ENCODE peak calls at places on chromosome 19, in six cellular contexts. N is HAP-1; A is heart right ventricle; L is tibial nerve; K is breast epithelium; S is CD4-positive, alpha-beta memory T cell. R is an unnamed sample.

GRCh38 chr19:46745030-46745429 is 827 bp upstream of the FKRP start:
- DNase-seq in L (no peak), S (no peak), N (no peak), A (no peak), K (no peak), R (no peak)

GRCh38 chr19:55248166-55248675 is 10.6 kb downstream of the PPP6R1 start:
- DNase-seq in L (no peak), A (no peak), S (no peak), N (no peak), K (no peak), R (no peak)

GRCh38 chr19:46453661-46454060 is 17.7 kb downstream of the PNMA8A start:
- DNase-seq in A (no peak), K (no peak), L (no peak), N (no peak), S (no peak), R (no peak)

GRCh38 chr19:29805026-29805925 is 6.5 kb upstream of the CCNE1 start:
- DNase-seq in N (no peak), A (no peak), K (no peak), L (no peak), S (no peak), R (peak; percentile 18)

GRCh38 chr19:48095637-48096175 is 14.9 kb downstream of the PLA2G4C start:
- DNase-seq in N (no peak), L (no peak), K (no peak), S (no peak), A (no peak), R (no peak)

GRCh38 chr19:13834308-13834790 is 39.1 kb downstream of the ZSWIM4 start:
- DNase-seq in L (no peak), A (no peak), K (no peak), S (no peak), N (no peak), R (no peak)

GRCh38 chr19:19171821-19172532 is 1.9 kb upstream of the MEF2B start:
- DNase-seq in S (no peak), L (no peak), N (no peak), K (no peak), A (no peak), R (no peak)

GRCh38 chr19:23804676-23805075 is 46.0 kb upstream of the ZNF681 start:
- DNase-seq in N (no peak), A (no peak), S (no peak), K (no peak), L (no peak), R (no peak)

GRCh38 chr19:58569191-58569942 is 3.8 kb downstream of the MZF1 start:
- DNase-seq in N (peak; percentile 7), S (no peak), K (peak; percentile 14), L (no peak), A (no peak), R (no peak)

GRCh38 chr19:55044286-55044685 is 6.2 kb upstream of the GP6 start:
- DNase-seq in L (no peak), N (no peak), K (no peak), A (no peak), S (no peak), R (no peak)

GRCh38 chr19:16394681-16395375 is 70.2 kb downstream of the KLF2 start:
- DNase-seq in S (no peak), N (no peak), L (no peak), K (no peak), A (no peak), R (no peak)

GRCh38 chr19:38182536-38183210 is 41.3 kb downstream of the DPF1 start:
- DNase-seq in K (no peak), L (no peak), N (no peak), S (no peak), A (no peak), R (no peak)

GRCh38 chr19:1783354-1783753 is 28.7 kb downstream of the ATP8B3 start:
- DNase-seq in L (no peak), A (no peak), S (peak; percentile 1), N (no peak), K (no peak), R (no peak)

GRCh38 chr19:14509382-14509781 is 8.8 kb downstream of the DNAJB1 start:
- DNase-seq in A (no peak), K (no peak), L (no peak), S (no peak), N (peak; percentile 15), R (no peak)

DNA sequence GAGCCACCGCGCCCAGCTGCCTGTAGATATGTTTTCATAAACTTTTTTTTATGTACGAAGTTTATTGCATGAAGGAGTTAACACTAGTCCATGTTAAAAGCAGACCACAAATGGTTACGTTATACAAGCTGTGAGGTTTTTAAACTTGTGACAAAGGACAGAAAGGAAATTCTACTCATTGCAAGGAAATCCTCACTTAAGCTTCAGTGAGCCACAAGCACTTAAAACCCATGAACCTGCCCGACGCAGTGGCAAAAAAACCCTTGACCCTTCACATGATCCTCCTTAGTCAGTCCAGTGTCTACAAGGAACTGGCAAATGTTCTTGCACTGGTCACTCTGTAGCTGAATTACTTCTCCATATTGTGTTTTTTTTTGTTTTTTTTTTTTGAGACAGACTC is 4.2 kb downstream of the MPND start:
- DNase-seq in K (no peak), A (no peak), N (no peak), L (no peak), S (no peak), R (no peak)
- H3K4me1 ChIP-seq in K (peaks cover 5% of the 10 kb centered on the region), A (peaks cover 11% of the 10 kb centered on the region), N (no peaks in the 10 kb centered on the region), L (peaks cover 6% of the 10 kb centered on the region), S (peaks cover 8% of the 10 kb centered on the region), R (peaks cover 8% of the 10 kb centered on the region)

GRCh38 chr19:7139095-7139494 is 69.6 kb downstream of the ZNF557 start:
- DNase-seq in N (no peak), L (no peak), A (no peak), K (no peak), S (no peak), R (no peak)
- H3K4me1 ChIP-seq in N (no peaks in the 10 kb centered on the region), L (no peaks in the 10 kb centered on the region), A (peaks cover 13% of the 10 kb centered on the region), K (no peaks in the 10 kb centered on the region), S (no peaks in the 10 kb centered on the region), R (no peaks in the 10 kb centered on the region)

DNA sequence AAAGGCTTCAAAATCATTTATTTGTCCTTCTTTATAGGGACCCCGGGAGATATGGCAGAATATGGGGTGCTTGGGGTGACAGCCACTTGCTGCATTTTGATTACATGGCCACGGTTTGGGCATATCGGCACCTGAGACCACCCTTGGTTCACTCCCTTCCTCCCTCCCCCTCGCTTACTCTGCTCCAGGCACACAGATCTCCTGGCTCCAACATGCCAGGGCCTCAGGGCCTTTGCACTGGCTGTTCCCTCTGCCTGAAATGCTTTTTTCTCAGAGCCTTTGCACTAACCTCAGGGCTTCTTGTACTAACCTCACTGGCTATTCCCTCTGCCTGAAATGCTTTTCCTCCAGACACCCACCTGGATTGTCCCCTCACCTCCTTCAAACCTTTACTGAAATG is 23.8 kb downstream of the VAV1 start:
- DNase-seq in S (no peak), K (no peak), L (no peak), A (no peak), N (no peak), R (no peak)
- H3K4me1 ChIP-seq in S (peaks cover 69% of the 10 kb centered on the region), K (no peaks in the 10 kb centered on the region), L (peaks cover 2% of the 10 kb centered on the region), A (peaks cover 4% of the 10 kb centered on the region), N (no peaks in the 10 kb centered on the region), R (peaks cover 13% of the 10 kb centered on the region)

GRCh38 chr19:3402631-3403443 is 36.5 kb downstream of the NFIC start:
- DNase-seq in A (no peak), N (no peak), K (no peak), L (no peak), S (no peak), R (no peak)

GRCh38 chr19:3403489-3404323 is 37.3 kb downstream of the NFIC start:
- DNase-seq in S (no peak), L (peak; percentile 81), K (peak; percentile 89), A (peak; percentile 95), N (no peak), R (peak; percentile 90)

GRCh38 chr19:3406571-3407111 is 40.3 kb downstream of the NFIC start:
- DNase-seq in A (no peak), N (no peak), L (no peak), S (no peak), K (no peak), R (no peak)

GRCh38 chr19:3404324-3405260 is 38.2 kb downstream of the NFIC start:
- DNase-seq in N (no peak), L (peak; percentile 75), S (no peak), A (peak; percentile 93), K (peak; percentile 88), R (peak; percentile 86)

GRCh38 chr19:3405261-3405653 is 38.9 kb downstream of the NFIC start:
- DNase-seq in L (no peak), A (no peak), S (no peak), K (no peak), N (no peak), R (no peak)
- H3K4me1 ChIP-seq in L (peaks cover 87% of the 10 kb centered on the region), A (peaks cover 93% of the 10 kb centered on the region), S (no peaks in the 10 kb centered on the region), K (peaks cover 24% of the 10 kb centered on the region), N (no peaks in the 10 kb centered on the region), R (peaks cover 74% of the 10 kb centered on the region)

DNA sequence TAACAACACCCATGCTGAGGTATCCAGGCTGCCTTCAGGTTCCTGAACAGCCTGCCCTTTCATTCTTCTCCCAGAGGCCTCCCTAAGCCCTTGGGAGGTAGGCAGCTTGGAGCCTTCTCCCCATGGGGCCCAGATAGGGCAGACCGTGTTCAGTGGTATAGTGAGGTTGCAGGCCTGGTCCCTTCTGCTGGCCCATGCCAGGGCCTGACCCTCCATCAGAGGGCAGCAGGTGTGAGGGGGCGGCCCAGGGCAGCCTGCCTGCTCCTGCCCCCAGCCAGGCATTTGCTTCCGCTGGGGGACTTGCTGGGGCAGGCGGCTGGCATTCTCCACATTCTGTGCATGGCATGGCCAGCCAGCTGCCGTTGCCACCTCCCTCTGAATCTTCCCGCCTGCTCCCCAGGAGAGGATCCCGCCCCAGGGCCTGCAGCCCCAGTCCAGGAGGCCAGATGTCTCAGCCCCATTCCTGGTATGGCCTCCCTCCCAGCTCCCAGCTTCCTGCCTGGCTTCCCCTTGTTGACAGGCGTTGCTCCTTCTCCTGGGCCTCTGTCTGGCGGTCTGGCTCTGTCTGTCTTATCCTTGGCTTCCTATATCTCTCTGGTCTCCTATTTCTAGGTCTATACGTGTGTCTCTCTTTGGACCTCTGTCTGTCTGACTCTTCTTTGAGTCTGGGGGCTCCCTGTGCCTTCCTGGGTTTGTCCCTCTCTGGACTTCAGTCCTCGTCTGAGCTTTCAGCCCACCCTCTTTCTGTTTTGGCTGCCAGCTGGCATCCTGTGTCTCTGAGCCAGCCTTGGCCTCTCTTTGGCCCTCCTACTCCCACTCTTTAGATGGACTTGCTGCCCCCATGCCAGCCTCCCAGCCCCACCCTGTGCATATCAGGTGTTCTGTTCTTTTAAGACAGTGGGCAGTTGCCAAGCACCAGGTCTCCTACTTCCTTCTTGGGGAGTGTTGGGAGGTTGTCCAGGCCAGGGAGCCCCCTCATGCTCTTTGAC is 9.1 kb downstream of the CIC start:
- DNase-seq in N (no peak), S (no peak), A (peak; percentile 40), K (peak; percentile 67), L (no peak), R (no peak)
- H3K4me1 ChIP-seq in N (peaks cover 19% of the 10 kb centered on the region), S (peaks cover 56% of the 10 kb centered on the region), A (peaks cover 82% of the 10 kb centered on the region), K (peaks cover 43% of the 10 kb centered on the region), L (peaks cover 88% of the 10 kb centered on the region), R (peaks cover 73% of the 10 kb centered on the region)

GRCh38 chr19:44741841-44742352 is 6.6 kb upstream of the BCL3 start:
- DNase-seq in L (peak; percentile 98), K (peak; percentile 97), S (peak; percentile 35), A (peak; percentile 98), N (peak; percentile 76), R (peak; percentile 96)
- H3K4me1 ChIP-seq in L (peaks cover 76% of the 10 kb centered on the region), K (peaks cover 18% of the 10 kb centered on the region), S (peaks cover 5% of the 10 kb centered on the region), A (peaks cover 72% of the 10 kb centered on the region), N (peaks cover 11% of the 10 kb centered on the region), R (peaks cover 90% of the 10 kb centered on the region)

GRCh38 chr19:49559443-49559842 is 20.9 kb downstream of the NOSIP start:
- DNase-seq in A (no peak), N (no peak), K (no peak), S (no peak), L (no peak), R (no peak)
- H3K4me1 ChIP-seq in A (peaks cover 14% of the 10 kb centered on the region), N (no peaks in the 10 kb centered on the region), K (no peaks in the 10 kb centered on the region), S (peaks cover 98% of the 10 kb centered on the region), L (peaks cover 36% of the 10 kb centered on the region), R (peaks cover 32% of the 10 kb centered on the region)

R was measured in lower lobe of right lung.